ENCODE peak calls at places on chromosome 3, in five cellular contexts. N, R, X, M and T are unnamed samples.

GRCh38 chr3:14391033-14391432 is 11.4 kb upstream of the SLC6A6 start:
- DNase-seq in M (peak), R (no peak), N (peak), X (no peak), T (no peak)

GRCh38 chr3:96190024-96190616 is 624.3 kb upstream of the EPHA6 start:
- DNase-seq in M (no peak), X (no peak), N (no peak), R (no peak), T (no peak)

GRCh38 chr3:167728176-167728575 is 6.5 kb downstream of the PDCD10 start:
- DNase-seq in N (no peak), X (no peak), R (no peak), M (no peak), T (no peak)

GRCh38 chr3:110685630-110686029 is 386.0 kb upstream of the NECTIN3 start:
- DNase-seq in X (no peak), M (no peak), R (no peak), N (no peak), T (no peak)

GRCh38 chr3:15693340-15693739 is 91.8 kb downstream of the BTD start:
- DNase-seq in N (no peak), M (no peak), R (no peak), X (no peak), T (no peak)

GRCh38 chr3:129442486-129442885 is 2.5 kb downstream of the IFT122 start:
- DNase-seq in N (no peak), X (no peak), M (no peak), R (no peak), T (no peak)

GRCh38 chr3:148269816-148270215 is 427.9 kb upstream of the AGTR1 start:
- DNase-seq in M (no peak), N (no peak), X (peak), R (no peak), T (no peak)

GRCh38 chr3:197367081-197367780 is 68.8 kb upstream of the DLG1 start:
- DNase-seq in M (no peak), N (peak), R (no peak), X (no peak), T (no peak)

GRCh38 chr3:128006471-128007424 is 45.5 kb upstream of the SEC61A1 start:
- DNase-seq in X (no peak), R (no peak), M (no peak), N (peak), T (no peak)

GRCh38 chr3:194204793-194205065 is 68.8 kb downstream of the HES1 start:
- DNase-seq in R (no peak), N (peak), M (no peak), X (no peak), T (no peak)

GRCh38 chr3:36521007-36521379 is 140.7 kb downstream of the STAC start:
- DNase-seq in M (no peak), R (no peak), N (no peak), X (no peak), T (no peak)

GRCh38 chr3:98874602-98875249 is 26.8 kb downstream of the DCBLD2 start:
- DNase-seq in X (no peak), M (no peak), R (no peak), N (no peak), T (no peak)

GRCh38 chr3:1082024-1082633 is 10.7 kb upstream of the CNTN6 start:
- DNase-seq in X (no peak), M (peak), N (no peak), R (no peak), T (no peak)

GRCh38 chr3:129418041-129418973 is 10.1 kb downstream of the EFCAB12 start:
- DNase-seq in N (no peak), M (no peak), X (no peak), R (no peak), T (no peak)

GRCh38 chr3:72492240-72492639 is 356.0 kb downstream of the SHQ1 start:
- DNase-seq in N (peak), R (no peak), M (no peak), X (no peak), T (no peak)

GRCh38 chr3:100634493-100635272 is 25.3 kb downstream of the ADGRG7 start:
- DNase-seq in N (no peak), R (no peak), M (peak), X (peak), T (no peak)

GRCh38 chr3:127634653-127635052 is 5.7 kb downstream of the PODXL2 start:
- DNase-seq in R (no peak), M (no peak), N (peak), X (no peak), T (no peak)

GRCh38 chr3:123628996-123629746 is 44.3 kb upstream of the HACD2 start:
- DNase-seq in M (no peak), N (no peak), R (no peak), X (no peak), T (no peak)

GRCh38 chr3:76134166-76134565 is 348.8 kb upstream of the ZNF717 start:
- DNase-seq in X (no peak), R (no peak), N (no peak), M (no peak), T (no peak)

GRCh38 chr3:34363871-34364270 is 565.4 kb downstream of the PDCD6IP start:
- DNase-seq in M (no peak), X (no peak), N (no peak), R (no peak), T (no peak)

GRCh38 chr3:134463676-134464611 is 21.8 kb downstream of the ANAPC13 start:
- DNase-seq in R (peak), N (peak), M (no peak), X (no peak), T (peak)

GRCh38 chr3:46609074-46609735 is 3.1 kb upstream of the FAM240A start:
- DNase-seq in R (peak), X (no peak), N (no peak), M (no peak), T (no peak)

GRCh38 chr3:195356151-195357086 is 85.5 kb upstream of the XXYLT1 start:
- DNase-seq in M (no peak), R (no peak), X (no peak), N (peak), T (no peak)

GRCh38 chr3:84891851-84892250 is 66.9 kb upstream of the CADM2 start:
- DNase-seq in N (no peak), R (no peak), M (no peak), X (no peak), T (no peak)

GRCh38 chr3:126963261-126964190 is 19.4 kb upstream of the PLXNA1 start:
- DNase-seq in R (no peak), X (no peak), N (peak), M (no peak), T (no peak)

GRCh38 chr3:178131801-178132200 is 404.4 kb upstream of the KCNMB2 start:
- DNase-seq in R (no peak), N (no peak), X (no peak), M (no peak), T (no peak)

GRCh38 chr3:146650691-146651090 is 45.5 kb upstream of the PLSCR5 start:
- DNase-seq in X (no peak), M (no peak), R (no peak), N (no peak), T (no peak)

GRCh38 chr3:135736740-135737139 is 228.8 kb upstream of the PPP2R3A start:
- DNase-seq in X (peak), N (no peak), R (no peak), M (peak), T (no peak)

GRCh38 chr3:131602011-131602779 is 99.4 kb upstream of the MRPL3 start:
- DNase-seq in M (no peak), R (no peak), N (no peak), X (no peak), T (no peak)

GRCh38 chr3:117408811-117409210 is 699.2 kb downstream of the TUSC7 start:
- DNase-seq in R (no peak), X (no peak), N (no peak), M (no peak), T (no peak)

GRCh38 chr3:30864836-30865235 is 29.6 kb downstream of the GADL1 start:
- DNase-seq in M (no peak), X (no peak), R (no peak), N (no peak), T (no peak)

GRCh38 chr3:40875581-40875980 is 323.7 kb upstream of the CTNNB1 start:
- DNase-seq in N (no peak), X (no peak), M (no peak), R (no peak), T (no peak)

GRCh38 chr3:74267583-74268184 is 346.8 kb downstream of the CNTN3 start:
- DNase-seq in X (no peak), N (no peak), R (no peak), M (peak), T (no peak)

GRCh38 chr3:141106842-141107241 is 55.7 kb downstream of the SPSB4 start:
- DNase-seq in N (no peak), X (no peak), M (no peak), R (no peak), T (no peak)

GRCh38 chr3:141111364-141112150 is 60.4 kb downstream of the SPSB4 start:
- DNase-seq in X (no peak), M (no peak), N (no peak), R (no peak), T (no peak)

GRCh38 chr3:141108002-141108401 is 56.9 kb downstream of the SPSB4 start:
- DNase-seq in R (no peak), N (no peak), M (no peak), X (no peak), T (no peak)

GRCh38 chr3:141110322-141110721 is 59.2 kb downstream of the SPSB4 start:
- DNase-seq in M (no peak), X (no peak), N (no peak), R (no peak), T (no peak)

GRCh38 chr3:141109761-141110160 is 58.6 kb downstream of the SPSB4 start:
- DNase-seq in R (no peak), N (no peak), X (no peak), M (no peak), T (no peak)
- H3K27ac ChIP-seq in R (no peak), N (no peak), X (no peak), M (no peak), T (no peak)

GRCh38 chr3:52237659-52238172 is 1.2 kb downstream of the TWF2 start:
- DNase-seq in N (peak), M (peak), R (no peak), X (peak), T (no peak)
- H3K4me3 ChIP-seq in N (peak), M (peak), R (peak), X (peak), T (no peak)

GRCh38 chr3:161372321-161373260 is 1.3 kb upstream of the SPTSSB start:
- DNase-seq in R (no peak), X (peak), N (peak), M (no peak), T (no peak)
- TF ChIP-seq POLR2AphosphoS5 in R (no peak), X (no peak), N (no peak), M (no peak), T (no peak)

GRCh38 chr3:27990347-27990746 is 251.1 kb upstream of the CMC1 start:
- DNase-seq in X (no peak), N (no peak), R (no peak), M (no peak), T (no peak)

GRCh38 chr3:27986204-27986879 is 255.1 kb upstream of the CMC1 start:
- DNase-seq in X (no peak), M (no peak), N (no peak), R (no peak), T (no peak)

GRCh38 chr3:27990837-27991236 is 250.6 kb upstream of the CMC1 start:
- DNase-seq in M (no peak), X (no peak), N (no peak), R (no peak), T (no peak)

GRCh38 chr3:27985369-27986035 is 255.9 kb upstream of the CMC1 start:
- DNase-seq in M (no peak), R (no peak), N (no peak), X (no peak), T (no peak)
- H3K27ac ChIP-seq in M (no peak), R (no peak), N (no peak), X (no peak), T (no peak)

GRCh38 chr3:39190281-39191025 is 1.9 kb downstream of the XIRP1 start:
- DNase-seq in N (no peak), M (no peak), R (no peak), X (no peak), T (no peak)
- H3K4me3 ChIP-seq in N (no peak), M (no peak), R (no peak), X (no peak), T (no peak)

GRCh38 chr3:63352008-63352279 is 73.8 kb downstream of the SYNPR start:
- DNase-seq in R (no peak), N (no peak), X (no peak), M (no peak), T (no peak)

GRCh38 chr3:63354160-63354559 is 76.1 kb downstream of the SYNPR start:
- DNase-seq in X (no peak), N (no peak), M (no peak), R (no peak), T (no peak)

GRCh38 chr3:63349583-63350177 is 71.6 kb downstream of the SYNPR start:
- DNase-seq in X (peak), R (no peak), N (no peak), M (peak), T (no peak)

GRCh38 chr3:63353383-63353782 is 75.3 kb downstream of the SYNPR start:
- DNase-seq in M (no peak), R (no peak), X (no peak), N (no peak), T (no peak)

DNA sequence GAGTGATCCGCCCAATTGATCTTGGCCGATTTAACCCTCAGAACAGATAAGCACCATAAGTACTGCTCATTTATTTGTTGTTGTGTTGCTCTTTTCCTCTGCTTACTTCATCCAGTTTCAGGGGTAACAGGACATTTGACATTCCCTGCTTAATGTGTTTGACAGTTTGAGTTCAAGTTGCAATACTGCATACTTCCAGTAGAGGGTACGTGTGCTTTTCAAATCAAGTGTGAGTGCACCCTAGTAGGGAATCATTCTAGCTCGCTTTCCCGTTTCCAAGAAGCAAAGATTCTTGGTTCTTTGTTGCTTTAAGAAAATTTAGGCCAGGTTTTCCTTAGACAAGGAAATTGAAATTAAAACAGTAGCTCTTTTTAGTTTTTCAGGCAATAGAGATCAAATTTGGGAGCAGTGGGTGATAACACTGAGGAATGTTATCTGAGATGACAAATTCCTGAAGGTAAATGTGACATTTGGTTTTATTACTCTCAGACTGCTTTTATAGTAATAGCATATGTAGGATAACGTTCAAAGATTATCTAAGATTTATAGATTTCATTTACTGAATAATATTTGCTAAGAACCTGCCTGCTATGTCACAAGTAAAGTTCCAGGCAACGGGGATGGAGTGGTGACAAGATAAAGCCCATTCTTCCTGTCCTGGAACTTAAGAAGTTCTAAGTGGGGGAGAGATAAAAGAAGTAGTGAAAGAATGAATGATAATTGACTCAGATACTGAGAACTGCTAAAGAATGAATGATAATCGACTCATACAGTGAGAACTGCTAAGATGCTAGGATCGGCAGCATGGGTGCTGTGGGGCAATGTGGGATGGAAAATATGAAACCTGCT is 73.3 kb downstream of the SYNPR start:
- DNase-seq in X (peak), N (no peak), M (peak), R (no peak), T (no peak)
- TF ChIP-seq POLR2AphosphoS5 in X (no peak), N (no peak), M (no peak), R (no peak), T (no peak)

GRCh38 chr3:9783954-9784353 is 8.3 kb downstream of the TADA3 start:
- DNase-seq in N (no peak), X (no peak), R (no peak), M (no peak), T (no peak)

GRCh38 chr3:9780920-9781319 is 11.2 kb upstream of the CAMK1 start:
- DNase-seq in M (no peak), X (no peak), N (no peak), R (no peak), T (no peak)

GRCh38 chr3:9781978-9782575 is 10.2 kb downstream of the TADA3 start:
- DNase-seq in M (peak), X (no peak), N (no peak), R (no peak), T (no peak)

GRCh38 chr3:9781551-9781950 is 10.7 kb downstream of the TADA3 start:
- DNase-seq in M (peak), X (no peak), N (no peak), R (no peak), T (no peak)

DNA sequence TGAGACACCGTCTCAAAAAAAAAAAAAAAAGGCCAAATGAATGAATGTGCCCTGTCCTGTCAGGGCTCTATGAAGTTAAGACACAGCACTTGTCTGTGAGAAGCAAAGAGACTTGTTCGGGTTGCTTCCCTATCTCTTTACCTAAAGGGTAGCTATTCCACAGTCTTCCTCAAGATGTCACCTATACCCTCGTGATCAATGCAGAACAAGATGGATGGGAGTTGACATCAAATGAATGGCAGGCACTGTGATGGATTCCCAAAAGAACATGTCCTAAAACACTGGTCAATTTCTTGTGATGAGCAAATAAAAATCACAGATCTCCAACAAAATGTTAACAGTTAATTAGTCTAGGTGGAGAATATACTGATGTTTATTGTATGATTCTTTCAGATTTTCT is 9.5 kb downstream of the TADA3 start:
- DNase-seq in M (peak), N (no peak), X (no peak), R (no peak), T (no peak)
- H3K27ac ChIP-seq in M (peak), N (no peak), X (no peak), R (no peak), T (no peak)

GRCh38 chr3:172201136-172201989 is 162.0 kb downstream of the FNDC3B start:
- DNase-seq in R (no peak), M (peak), N (peak), X (no peak), T (peak)
- H3K4me3 ChIP-seq in R (no peak), M (no peak), N (no peak), X (no peak), T (peak)

GRCh38 chr3:151305081-151305777 is 11.4 kb downstream of the GPR87 start:
- DNase-seq in R (peak), M (no peak), N (peak), X (peak), T (peak)
- TF ChIP-seq POLR2AphosphoS5 in R (peak), M (no peak), N (no peak), X (peak), T (no peak)

GRCh38 chr3:184003187-184003967 is 14.3 kb downstream of the ABCC5 start:
- DNase-seq in R (no peak), N (no peak), M (no peak), X (no peak), T (no peak)
- H3K27ac ChIP-seq in R (no peak), N (no peak), M (no peak), X (no peak), T (no peak)